ENCODE peak calls at places on chromosomes 6 and 20, in seven cellular contexts. One of them, this sample, is unnamed. For H3K36me3, the result is how much of the 10 kb centered on the place peaks cover.

GRCh38 chr6:12148841-12149240 is 136.7 kb downstream of the HIVEP1 start:
- DNase-seq in right lobe of liver: no peak
- DNase-seq in IMR-90: no peak
- DNase-seq in upper lobe of left lung: no peak
- DNase-seq in breast epithelium: no peak
- DNase-seq in body of pancreas: no peak
- DNase-seq in stomach: no peak
- DNase-seq in this sample: no peak

GRCh38 chr20:53751394-53752368 is 158.0 kb upstream of the ZNF217 start:
- DNase-seq in right lobe of liver: no peak
- DNase-seq in IMR-90: no peak
- DNase-seq in upper lobe of left lung: peak
- DNase-seq in breast epithelium: no peak
- DNase-seq in body of pancreas: no peak
- DNase-seq in stomach: peak
- DNase-seq in this sample: no peak

GRCh38 chr6:81731814-81732213 is 20.7 kb downstream of the TENT5A start:
- DNase-seq in right lobe of liver: no peak
- DNase-seq in IMR-90: no peak
- DNase-seq in upper lobe of left lung: no peak
- DNase-seq in breast epithelium: no peak
- DNase-seq in body of pancreas: no peak
- DNase-seq in stomach: no peak
- DNase-seq in this sample: no peak

GRCh38 chr6:3162067-3162497 is 4.7 kb upstream of the TUBB2A start:
- DNase-seq in right lobe of liver: no peak
- DNase-seq in IMR-90: no peak
- DNase-seq in upper lobe of left lung: no peak
- DNase-seq in breast epithelium: no peak
- DNase-seq in body of pancreas: no peak
- DNase-seq in stomach: no peak
- DNase-seq in this sample: no peak

GRCh38 chr6:26475823-26476729 is 18.3 kb downstream of the BTN2A1 start:
- DNase-seq in right lobe of liver: no peak
- DNase-seq in IMR-90: peak
- DNase-seq in upper lobe of left lung: no peak
- DNase-seq in breast epithelium: no peak
- DNase-seq in body of pancreas: no peak
- DNase-seq in stomach: no peak
- DNase-seq in this sample: no peak

GRCh38 chr20:57763235-57763595 is 53.4 kb upstream of the PMEPA1 start:
- DNase-seq in right lobe of liver: no peak
- DNase-seq in IMR-90: no peak
- DNase-seq in upper lobe of left lung: no peak
- DNase-seq in breast epithelium: no peak
- DNase-seq in body of pancreas: no peak
- DNase-seq in stomach: no peak
- DNase-seq in this sample: no peak

GRCh38 chr6:122007366-122007765 is 392.1 kb upstream of the HSF2 start:
- DNase-seq in right lobe of liver: no peak
- DNase-seq in IMR-90: peak
- DNase-seq in upper lobe of left lung: no peak
- DNase-seq in breast epithelium: no peak
- DNase-seq in body of pancreas: no peak
- DNase-seq in stomach: no peak
- DNase-seq in this sample: no peak

GRCh38 chr20:44683263-44684046 is 31.7 kb upstream of the CCN5 start:
- DNase-seq in right lobe of liver: peak
- DNase-seq in IMR-90: peak
- DNase-seq in upper lobe of left lung: peak
- DNase-seq in breast epithelium: no peak
- DNase-seq in body of pancreas: peak
- DNase-seq in stomach: peak
- DNase-seq in this sample: no peak

GRCh38 chr6:139152892-139153271 is 18.0 kb downstream of the HECA start:
- DNase-seq in right lobe of liver: no peak
- DNase-seq in IMR-90: peak
- DNase-seq in upper lobe of left lung: no peak
- DNase-seq in breast epithelium: no peak
- DNase-seq in body of pancreas: no peak
- DNase-seq in stomach: no peak
- DNase-seq in this sample: no peak

GRCh38 chr6:151483968-151484367 is 9.8 kb upstream of the CCDC170 start:
- DNase-seq in right lobe of liver: no peak
- DNase-seq in IMR-90: no peak
- DNase-seq in upper lobe of left lung: no peak
- DNase-seq in breast epithelium: no peak
- DNase-seq in body of pancreas: no peak
- DNase-seq in stomach: no peak
- DNase-seq in this sample: no peak

GRCh38 chr20:41260734-41261220 is 56.8 kb downstream of the ZHX3 start:
- DNase-seq in right lobe of liver: no peak
- DNase-seq in IMR-90: no peak
- DNase-seq in upper lobe of left lung: no peak
- DNase-seq in breast epithelium: no peak
- DNase-seq in body of pancreas: no peak
- DNase-seq in stomach: no peak
- DNase-seq in this sample: no peak

GRCh38 chr6:85864453-85865401 is 222.0 kb upstream of the SYNCRIP start:
- DNase-seq in right lobe of liver: no peak
- DNase-seq in IMR-90: peak
- DNase-seq in upper lobe of left lung: no peak
- DNase-seq in breast epithelium: no peak
- DNase-seq in body of pancreas: peak
- DNase-seq in stomach: peak
- DNase-seq in this sample: no peak

GRCh38 chr20:4957187-4957586 is 44.1 kb downstream of the SLC23A2 start:
- DNase-seq in right lobe of liver: no peak
- DNase-seq in IMR-90: no peak
- DNase-seq in upper lobe of left lung: no peak
- DNase-seq in breast epithelium: no peak
- DNase-seq in body of pancreas: no peak
- DNase-seq in stomach: no peak
- DNase-seq in this sample: no peak

GRCh38 chr6:151089916-151090443 is 149.8 kb upstream of the AKAP12 start:
- DNase-seq in right lobe of liver: no peak
- DNase-seq in IMR-90: no peak
- DNase-seq in upper lobe of left lung: no peak
- DNase-seq in breast epithelium: no peak
- DNase-seq in body of pancreas: no peak
- DNase-seq in stomach: no peak
- DNase-seq in this sample: no peak

GRCh38 chr6:52557389-52558265 is 19.2 kb downstream of the TRAM2 start:
- DNase-seq in right lobe of liver: no peak
- DNase-seq in IMR-90: peak
- DNase-seq in upper lobe of left lung: no peak
- DNase-seq in breast epithelium: no peak
- DNase-seq in body of pancreas: no peak
- DNase-seq in stomach: no peak
- DNase-seq in this sample: no peak

GRCh38 chr6:166786704-166787293 is 159.7 kb upstream of the RPS6KA2 start:
- DNase-seq in right lobe of liver: no peak
- DNase-seq in IMR-90: peak
- DNase-seq in upper lobe of left lung: no peak
- DNase-seq in breast epithelium: no peak
- DNase-seq in body of pancreas: peak
- DNase-seq in stomach: no peak
- DNase-seq in this sample: no peak

GRCh38 chr6:55839080-55839479 is 36.3 kb downstream of the BMP5 start:
- DNase-seq in right lobe of liver: no peak
- DNase-seq in IMR-90: no peak
- DNase-seq in upper lobe of left lung: no peak
- DNase-seq in breast epithelium: no peak
- DNase-seq in body of pancreas: no peak
- DNase-seq in stomach: no peak
- DNase-seq in this sample: no peak

GRCh38 chr6:86147311-86147710 is 504.6 kb upstream of the SYNCRIP start:
- DNase-seq in right lobe of liver: no peak
- DNase-seq in IMR-90: no peak
- DNase-seq in upper lobe of left lung: no peak
- DNase-seq in breast epithelium: no peak
- DNase-seq in body of pancreas: no peak
- DNase-seq in stomach: no peak
- DNase-seq in this sample: no peak

GRCh38 chr20:44731657-44732056 is 14.0 kb upstream of the KCNK15 start:
- DNase-seq in right lobe of liver: no peak
- DNase-seq in IMR-90: no peak
- DNase-seq in upper lobe of left lung: peak
- DNase-seq in breast epithelium: no peak
- DNase-seq in body of pancreas: no peak
- DNase-seq in stomach: peak
- DNase-seq in this sample: no peak

GRCh38 chr6:155247618-155248017 is 16.2 kb upstream of the CLDN20 start:
- DNase-seq in right lobe of liver: no peak
- DNase-seq in IMR-90: peak
- DNase-seq in upper lobe of left lung: no peak
- DNase-seq in breast epithelium: no peak
- DNase-seq in body of pancreas: no peak
- DNase-seq in stomach: no peak
- DNase-seq in this sample: no peak
- H3K36me3 ChIP-seq in right lobe of liver: under half
- H3K36me3 ChIP-seq in IMR-90: under half
- H3K36me3 ChIP-seq in upper lobe of left lung: under half
- H3K36me3 ChIP-seq in breast epithelium: under half
- H3K36me3 ChIP-seq in body of pancreas: under half
- H3K36me3 ChIP-seq in stomach: under half
- H3K36me3 ChIP-seq in this sample: under half

DNA sequence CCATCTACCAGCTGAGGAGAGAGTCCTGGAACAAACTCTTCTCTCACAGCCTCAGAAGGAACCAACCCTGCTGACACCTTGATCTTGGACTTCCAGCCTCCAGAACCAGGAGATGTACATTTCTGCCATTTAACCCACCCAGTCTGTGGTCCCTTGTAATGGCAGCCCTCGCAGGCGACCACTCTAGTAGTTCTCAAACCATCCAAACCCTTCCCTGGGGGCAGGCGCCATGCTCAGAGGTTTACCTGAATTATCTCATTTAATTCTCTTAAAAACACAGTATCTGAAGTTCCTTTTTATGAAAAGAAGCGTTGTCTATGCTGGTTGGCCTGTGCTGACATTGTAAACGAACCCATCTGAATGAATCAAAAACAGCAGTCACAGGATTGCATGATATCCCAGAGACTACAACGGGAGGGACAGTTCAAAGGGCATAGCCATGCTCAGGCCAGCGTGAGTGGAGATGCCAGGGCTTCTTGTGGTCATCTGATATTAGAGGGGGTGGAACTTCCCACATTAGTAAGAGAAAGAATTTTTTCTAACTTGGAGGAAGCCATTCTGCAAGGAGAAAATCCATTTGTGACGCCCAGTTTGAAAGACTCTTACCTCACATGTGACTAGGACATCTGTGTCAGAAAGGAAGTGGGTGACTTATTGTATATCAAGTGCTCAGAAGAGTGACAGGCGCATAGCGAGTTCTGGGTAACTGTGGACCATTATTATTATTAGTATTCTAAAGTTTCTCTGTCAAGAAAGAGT is 17.2 kb upstream of the TAGAP start:
- DNase-seq in right lobe of liver: no peak
- DNase-seq in IMR-90: no peak
- DNase-seq in upper lobe of left lung: peak
- DNase-seq in breast epithelium: no peak
- DNase-seq in body of pancreas: peak
- DNase-seq in stomach: no peak
- DNase-seq in this sample: no peak
- TF ChIP-seq POLR2A in right lobe of liver: no peak
- TF ChIP-seq POLR2A in IMR-90: no peak
- TF ChIP-seq POLR2A in upper lobe of left lung: no peak
- TF ChIP-seq POLR2A in breast epithelium: no peak
- TF ChIP-seq POLR2A in body of pancreas: no peak
- TF ChIP-seq POLR2A in stomach: no peak
- TF ChIP-seq POLR2A in this sample: no peak

GRCh38 chr20:63886921-63887320 is 8.0 kb upstream of the DNAJC5 start:
- DNase-seq in right lobe of liver: no peak
- DNase-seq in IMR-90: no peak
- DNase-seq in upper lobe of left lung: no peak
- DNase-seq in breast epithelium: no peak
- DNase-seq in body of pancreas: no peak
- DNase-seq in stomach: no peak
- DNase-seq in this sample: no peak

GRCh38 chr20:63885264-63886053 is 9.5 kb upstream of the DNAJC5 start:
- DNase-seq in right lobe of liver: no peak
- DNase-seq in IMR-90: no peak
- DNase-seq in upper lobe of left lung: no peak
- DNase-seq in breast epithelium: no peak
- DNase-seq in body of pancreas: no peak
- DNase-seq in stomach: peak
- DNase-seq in this sample: no peak

GRCh38 chr20:63889241-63890200 is 5.4 kb upstream of the DNAJC5 start:
- DNase-seq in right lobe of liver: no peak
- DNase-seq in IMR-90: peak
- DNase-seq in upper lobe of left lung: peak
- DNase-seq in breast epithelium: no peak
- DNase-seq in body of pancreas: no peak
- DNase-seq in stomach: peak
- DNase-seq in this sample: no peak

GRCh38 chr20:63884506-63885263 is 10.2 kb upstream of the DNAJC5 start:
- DNase-seq in right lobe of liver: peak
- DNase-seq in IMR-90: no peak
- DNase-seq in upper lobe of left lung: no peak
- DNase-seq in breast epithelium: peak
- DNase-seq in body of pancreas: no peak
- DNase-seq in stomach: peak
- DNase-seq in this sample: peak

GRCh38 chr20:63886054-63886419 is 8.9 kb upstream of the DNAJC5 start:
- DNase-seq in right lobe of liver: no peak
- DNase-seq in IMR-90: no peak
- DNase-seq in upper lobe of left lung: no peak
- DNase-seq in breast epithelium: no peak
- DNase-seq in body of pancreas: no peak
- DNase-seq in stomach: no peak
- DNase-seq in this sample: no peak
- H3K36me3 ChIP-seq in right lobe of liver: under half
- H3K36me3 ChIP-seq in IMR-90: half or more
- H3K36me3 ChIP-seq in upper lobe of left lung: half or more
- H3K36me3 ChIP-seq in breast epithelium: under half
- H3K36me3 ChIP-seq in body of pancreas: under half
- H3K36me3 ChIP-seq in stomach: half or more
- H3K36me3 ChIP-seq in this sample: half or more

GRCh38 chr6:167841981-167842380 is 15.3 kb downstream of the AFDN start:
- DNase-seq in right lobe of liver: no peak
- DNase-seq in IMR-90: no peak
- DNase-seq in upper lobe of left lung: no peak
- DNase-seq in breast epithelium: no peak
- DNase-seq in body of pancreas: no peak
- DNase-seq in stomach: no peak
- DNase-seq in this sample: no peak

GRCh38 chr6:167839755-167840154 is 13.0 kb downstream of the AFDN start:
- DNase-seq in right lobe of liver: no peak
- DNase-seq in IMR-90: no peak
- DNase-seq in upper lobe of left lung: no peak
- DNase-seq in breast epithelium: no peak
- DNase-seq in body of pancreas: no peak
- DNase-seq in stomach: no peak
- DNase-seq in this sample: no peak

GRCh38 chr6:167840526-167841179 is 13.9 kb downstream of the AFDN start:
- DNase-seq in right lobe of liver: no peak
- DNase-seq in IMR-90: no peak
- DNase-seq in upper lobe of left lung: no peak
- DNase-seq in breast epithelium: no peak
- DNase-seq in body of pancreas: no peak
- DNase-seq in stomach: no peak
- DNase-seq in this sample: no peak

GRCh38 chr6:167839343-167839742 is 12.6 kb downstream of the AFDN start:
- DNase-seq in right lobe of liver: no peak
- DNase-seq in IMR-90: no peak
- DNase-seq in upper lobe of left lung: no peak
- DNase-seq in breast epithelium: no peak
- DNase-seq in body of pancreas: no peak
- DNase-seq in stomach: no peak
- DNase-seq in this sample: no peak

GRCh38 chr6:167840160-167840525 is 13.4 kb downstream of the AFDN start:
- DNase-seq in right lobe of liver: no peak
- DNase-seq in IMR-90: no peak
- DNase-seq in upper lobe of left lung: no peak
- DNase-seq in breast epithelium: no peak
- DNase-seq in body of pancreas: no peak
- DNase-seq in stomach: no peak
- DNase-seq in this sample: no peak
- TF ChIP-seq POLR2A in right lobe of liver: no peak
- TF ChIP-seq POLR2A in IMR-90: no peak
- TF ChIP-seq POLR2A in upper lobe of left lung: no peak
- TF ChIP-seq POLR2A in breast epithelium: no peak
- TF ChIP-seq POLR2A in body of pancreas: no peak
- TF ChIP-seq POLR2A in stomach: no peak
- TF ChIP-seq POLR2A in this sample: no peak

This sample was measured in heart left ventricle.